ENCODE peak calls at places on chromosomes 12 and 14, in four cellular contexts. D, K, W and Y are unnamed samples.

GRCh38 chr12:125222876-125223275 is 157.6 kb downstream of the AACS start:
- DNase-seq in D (no peak), W (no peak), K (no peak), Y (no peak)

GRCh38 chr14:52327374-52328226 is 13.5 kb downstream of the PTGER2 start:
- DNase-seq in D (peak; percentile 50), K (no peak), W (no peak), Y (peak; percentile 96)

GRCh38 chr14:83849999-83850611 is 1679.8 kb upstream of the FLRT2 start:
- DNase-seq in W (no peak), D (no peak), K (no peak), Y (no peak)

GRCh38 chr14:31877333-31877798 is 199.7 kb upstream of the ARHGAP5 start:
- DNase-seq in K (no peak), D (peak; percentile 31), W (no peak), Y (peak; percentile 85)

GRCh38 chr14:97350894-97351713 is 553.9 kb downstream of the VRK1 start:
- DNase-seq in W (no peak), K (no peak), D (no peak), Y (no peak)

GRCh38 chr14:95875831-95876768 is 532 bp upstream of the TUNAR start:
- DNase-seq in D (no peak), W (no peak), K (no peak), Y (no peak)

GRCh38 chr14:88233915-88234314 is 89.2 kb downstream of the KCNK10 start:
- DNase-seq in D (no peak), K (peak; percentile 24), W (no peak), Y (no peak)

GRCh38 chr12:122265931-122266771 is at the start of gene VPS33A:
- DNase-seq in K (peak; percentile 97), D (peak; percentile 98), W (peak; percentile 75), Y (peak; percentile 98)

GRCh38 chr12:124921200-124922008 is 7.0 kb upstream of the UBC start:
- DNase-seq in W (no peak), D (peak; percentile 66), K (no peak), Y (peak; percentile 67)

GRCh38 chr14:52951730-52952481 is 1.1 kb upstream of the FERMT2 start:
- DNase-seq in W (no peak), D (peak; percentile 86), K (peak; percentile 61), Y (peak; percentile 79)

GRCh38 chr14:20805485-20805884 is 2.8 kb upstream of the RNASE1 start:
- DNase-seq in D (no peak), K (no peak), W (no peak), Y (no peak)

GRCh38 chr12:121810833-121811433 is 7.1 kb downstream of the SETD1B start:
- DNase-seq in W (no peak), D (no peak), K (no peak), Y (no peak)

GRCh38 chr12:90211017-90211416 is 502.4 kb upstream of the ATP2B1 start:
- DNase-seq in D (peak; percentile 57), K (no peak), W (no peak), Y (peak; percentile 59)

GRCh38 chr12:130299574-130299973 is 38.1 kb upstream of the PIWIL1 start:
- DNase-seq in W (no peak), D (no peak), K (no peak), Y (no peak)

GRCh38 chr14:41799817-41800216 is 193.1 kb downstream of the LRFN5 start:
- DNase-seq in K (no peak), D (no peak), W (no peak), Y (no peak)

GRCh38 chr12:6235499-6235898 is 35.3 kb downstream of the CD9 start:
- DNase-seq in K (no peak), W (no peak), D (no peak), Y (no peak)

GRCh38 chr12:50175716-50176026 is 8.5 kb upstream of the CERS5 start:
- DNase-seq in K (no peak), W (no peak), D (no peak), Y (no peak)

GRCh38 chr14:28635387-28635786 is 131.2 kb upstream of the FOXG1 start:
- DNase-seq in D (peak; percentile 72), K (peak; percentile 3), W (no peak), Y (peak; percentile 29)

GRCh38 chr14:63881926-63882325 is 29.1 kb downstream of the SYNE2 start:
- DNase-seq in D (no peak), W (no peak), K (no peak), Y (no peak)

GRCh38 chr12:65518771-65519170 is 240.3 kb downstream of the MSRB3 start:
- DNase-seq in W (no peak), D (peak; percentile 63), K (no peak), Y (no peak)

GRCh38 chr14:53517276-53517960 is 364.3 kb upstream of the DDHD1 start:
- DNase-seq in W (no peak), D (peak; percentile 75), K (no peak), Y (no peak)

GRCh38 chr14:79442776-79443175 is 768.5 kb downstream of the DIO2 start:
- DNase-seq in D (no peak), K (no peak), W (no peak), Y (no peak)
- TF ChIP-seq CTCF in D (no peak), K (no peak), W (no peak), Y (no peak)

GRCh38 chr12:47901285-47902093 is 3.3 kb downstream of the VDR start:
- DNase-seq in W (no peak), K (no peak), D (no peak), Y (no peak)

GRCh38 chr12:47902131-47902639 is 2.6 kb downstream of the VDR start:
- DNase-seq in K (no peak), W (no peak), D (no peak), Y (no peak)

GRCh38 chr12:47903927-47904646 is 707 bp downstream of the VDR start:
- DNase-seq in K (peak; percentile 29), W (no peak), D (peak; percentile 87), Y (peak; percentile 83)

GRCh38 chr12:47904647-47905312 is at the start of gene VDR:
- DNase-seq in K (peak; percentile 87), D (peak; percentile 62), W (no peak), Y (peak; percentile 71)

GRCh38 chr12:47903151-47903611 is 1.6 kb downstream of the VDR start:
- DNase-seq in K (no peak), D (peak; percentile 88), W (no peak), Y (peak; percentile 50)
- H3K4me3 ChIP-seq in K (peak overlapping the region; percentile 60), D (peak overlapping the region; percentile 73), W (peak overlapping the region; percentile 56), Y (peak overlapping the region; percentile 78)

DNA sequence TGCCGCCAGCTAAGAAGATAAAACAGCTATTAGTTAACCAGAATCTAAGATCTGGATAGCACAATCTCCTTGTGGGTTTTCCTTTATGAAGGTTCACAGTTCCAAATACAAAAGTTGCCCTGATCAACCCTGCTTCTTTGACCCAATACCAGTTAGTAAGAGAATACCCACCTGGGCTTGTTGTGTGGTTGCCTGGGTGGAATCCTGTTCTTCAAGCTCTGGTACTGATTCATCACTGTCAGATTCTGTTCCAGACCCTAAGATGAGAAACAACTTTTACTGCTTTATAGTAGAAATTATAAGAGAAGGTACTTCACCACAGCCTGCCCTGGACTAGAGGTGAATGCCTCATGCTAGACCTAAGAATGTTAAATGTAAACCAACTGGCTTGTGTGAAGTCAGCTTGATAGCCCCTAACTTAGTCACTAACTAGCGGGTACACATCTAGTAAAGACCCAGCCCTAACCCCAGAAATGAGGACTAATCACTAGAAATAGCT is 10.6 kb downstream of the NACA start:
- DNase-seq in D (no peak), K (no peak), W (no peak), Y (no peak)
- TF ChIP-seq CTCF in D (no peak), K (no peak), W (no peak), Y (no peak)

DNA sequence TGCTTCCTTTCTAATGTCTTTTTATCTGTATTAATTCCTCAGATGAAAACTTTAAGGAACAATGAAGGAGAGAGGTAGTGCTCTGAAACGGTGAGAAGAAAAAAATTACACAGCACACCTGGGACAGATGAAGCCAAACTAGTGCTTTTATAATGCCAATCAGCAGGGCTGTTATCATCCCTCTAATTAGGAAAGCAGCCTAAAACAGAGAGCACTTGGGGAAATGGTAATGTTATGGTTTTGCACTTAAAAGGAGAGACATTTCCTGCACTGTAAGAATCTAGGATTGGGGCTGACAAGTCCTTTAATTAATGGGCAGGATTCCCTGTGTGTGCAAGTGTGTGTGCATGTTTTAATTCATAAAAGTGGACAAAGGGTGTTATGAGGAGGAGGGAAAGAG is 4.8 kb upstream of the LMO3 start:
- DNase-seq in D (no peak), W (no peak), K (no peak), Y (no peak)
- H3K4me3 ChIP-seq in D (no peak overlapping the region), W (no peak overlapping the region), K (no peak overlapping the region), Y (no peak overlapping the region)

GRCh38 chr12:27841392-27841882 is 61.4 kb upstream of the MANSC4 start:
- DNase-seq in K (peak; percentile 44), W (no peak), D (peak; percentile 82), Y (peak; percentile 94)

GRCh38 chr12:27844427-27845090 is 64.5 kb upstream of the MANSC4 start:
- DNase-seq in D (no peak), K (no peak), W (no peak), Y (peak; percentile 63)

GRCh38 chr12:27843714-27844245 is 63.7 kb upstream of the MANSC4 start:
- DNase-seq in W (no peak), D (peak; percentile 38), K (no peak), Y (peak; percentile 95)

GRCh38 chr12:27838543-27838942 is 58.5 kb upstream of the MANSC4 start:
- DNase-seq in W (no peak), K (no peak), D (no peak), Y (no peak)

DNA sequence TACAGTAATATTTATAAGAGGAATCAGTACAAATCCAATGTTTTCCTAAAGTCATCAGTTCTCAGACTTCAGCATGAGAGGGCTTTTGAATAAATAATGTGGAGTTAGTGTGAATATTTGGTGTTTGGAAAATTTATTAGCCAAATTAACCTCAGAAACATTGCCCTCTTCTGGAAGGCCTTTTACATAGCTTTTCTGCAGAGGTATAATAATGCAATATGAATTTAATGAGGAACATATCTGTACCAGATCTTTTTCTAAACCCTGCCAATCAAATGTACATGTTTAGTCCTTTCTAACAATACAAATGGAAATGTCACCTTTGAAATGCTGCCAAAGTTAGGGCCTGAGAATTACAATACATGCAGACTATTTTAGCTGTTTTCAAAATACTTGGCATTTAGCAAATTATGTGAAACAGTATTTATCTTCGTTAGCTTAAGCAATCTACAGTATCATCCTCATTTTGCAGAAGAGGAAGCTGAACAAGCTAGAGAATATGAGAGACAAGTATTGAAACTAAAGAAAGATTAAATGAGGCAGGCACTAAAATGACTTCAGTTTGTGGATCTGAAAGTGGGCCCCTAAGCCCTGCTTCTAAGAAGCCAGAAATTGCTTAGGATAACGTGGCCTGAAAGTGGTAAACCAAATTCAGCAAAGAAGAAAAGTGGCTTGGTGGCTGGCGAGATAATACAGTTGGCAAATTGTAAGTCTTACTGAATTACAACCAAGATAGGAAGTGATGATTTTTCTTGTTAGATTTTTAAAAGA is 60.4 kb upstream of the MANSC4 start:
- DNase-seq in W (no peak), D (no peak), K (no peak), Y (no peak)
- TF ChIP-seq CTCF in W (no peak), D (peak; percentile 51), K (peak; percentile 66), Y (peak; percentile 44)

GRCh38 chr12:41684997-41685396 is 459.7 kb downstream of the GXYLT1 start:
- DNase-seq in W (no peak), K (no peak), D (no peak), Y (no peak)

GRCh38 chr12:41680155-41680554 is 464.5 kb downstream of the GXYLT1 start:
- DNase-seq in W (no peak), K (no peak), D (no peak), Y (no peak)

GRCh38 chr12:41683023-41683422 is 461.7 kb downstream of the GXYLT1 start:
- DNase-seq in K (no peak), D (no peak), W (no peak), Y (no peak)

GRCh38 chr12:41681898-41682297 is 462.8 kb downstream of the GXYLT1 start:
- DNase-seq in K (no peak), W (no peak), D (no peak), Y (no peak)

GRCh38 chr12:41683513-41683912 is 461.2 kb downstream of the GXYLT1 start:
- DNase-seq in W (no peak), D (no peak), K (no peak), Y (no peak)
- H3K4me3 ChIP-seq in W (no peak overlapping the region), D (no peak overlapping the region), K (no peak overlapping the region), Y (no peak overlapping the region)